ENCODE peak calls at places on chromosomes 16 and 17, in ten cellular contexts. U, C, F, K, Z, R, W, V, N and S are unnamed samples.

GRCh38 chr17:5584383-5584951 is at the start of gene NLRP1:
- DNase-seq in N (peak; percentile 92), U (no peak), C (peak; percentile 96), V (peak; percentile 76), R (peak; percentile 84), W (peak; percentile 84), Z (peak; percentile 92), F (peak; percentile 88), K (peak; percentile 92), S (peak; percentile 98)

GRCh38 chr17:69048634-69049033 is 12.1 kb downstream of the ABCA9 start:
- DNase-seq in N (no peak), W (no peak), U (no peak), R (no peak), F (no peak), V (no peak), C (peak; percentile 1), K (no peak), Z (no peak), S (no peak)

GRCh38 chr17:48960834-48961515 is 7.4 kb downstream of the GIP start:
- DNase-seq in N (no peak), V (no peak), K (no peak), W (no peak), C (no peak), U (no peak), F (no peak), R (no peak), Z (no peak), S (no peak)

GRCh38 chr17:33750943-33751701 is 458.0 kb upstream of the ASIC2 start:
- DNase-seq in R (peak; percentile 39), C (peak; percentile 59), N (peak; percentile 41), U (peak; percentile 61), V (peak; percentile 17), K (peak; percentile 42), W (peak; percentile 24), F (peak; percentile 60), Z (peak; percentile 30), S (peak; percentile 61)

GRCh38 chr16:21638573-21638975 is 13.8 kb downstream of the IGSF6 start:
- DNase-seq in C (peak; percentile 17), V (peak; percentile 39), K (peak; percentile 66), R (no peak), N (peak; percentile 69), U (no peak), Z (peak; percentile 22), F (peak; percentile 45), W (no peak), S (peak; percentile 88)

GRCh38 chr17:59503489-59503888 is 61.9 kb upstream of the DHX40 start:
- DNase-seq in V (no peak), C (no peak), N (no peak), F (no peak), K (no peak), R (no peak), Z (no peak), W (no peak), U (no peak), S (no peak)

GRCh38 chr17:48483004-48483403 is 47.8 kb downstream of the HOXB1 start:
- DNase-seq in U (no peak), C (no peak), Z (no peak), R (no peak), K (no peak), W (no peak), F (no peak), N (no peak), V (no peak), S (peak; percentile 93)

GRCh38 chr17:80943346-80944145 is 48.1 kb upstream of the CHMP6 start:
- DNase-seq in N (no peak), W (no peak), Z (no peak), R (no peak), C (no peak), F (no peak), K (no peak), V (no peak), U (no peak), S (no peak)

GRCh38 chr17:35708951-35709350 is 22.5 kb upstream of the RASL10B start:
- DNase-seq in R (no peak), W (no peak), Z (no peak), N (no peak), U (no peak), V (no peak), C (no peak), K (no peak), F (no peak), S (no peak)

GRCh38 chr17:1203111-1203966 is 23.6 kb upstream of the ABR start:
- DNase-seq in W (no peak), V (no peak), C (peak; percentile 48), Z (peak; percentile 33), F (peak; percentile 85), R (no peak), N (peak; percentile 77), U (no peak), K (peak; percentile 51), S (peak; percentile 84)

GRCh38 chr16:10668322-10669045 is 26.2 kb downstream of the TEKT5 start:
- DNase-seq in K (peak; percentile 10), Z (no peak), C (no peak), R (peak; percentile 2), V (no peak), F (peak; percentile 56), U (no peak), W (no peak), N (peak; percentile 10), S (peak; percentile 44)